ENCODE peak calls at places on chromosomes 12 and 14, in six cellular contexts. Q is NCI-H345, Y is EH, H is HFFc6, Z is skeletal muscle cell, F is mesenteric fat pad. A is an unnamed sample.

GRCh38 chr12:53225635-53226424 is 6.2 kb downstream of the RARG start:
- DNase-seq in Z (no peak), Y (no peak), H (no peak), F (no peak), Q (no peak), A (no peak)

GRCh38 chr12:93514853-93515252 is 47.5 kb downstream of the MRPL42 start:
- DNase-seq in Q (no peak), Z (peak), H (peak), F (no peak), Y (peak), A (no peak)

GRCh38 chr14:77590845-77591506 is 25.5 kb downstream of the SPTLC2 start:
- DNase-seq in Q (no peak), H (no peak), Z (no peak), Y (no peak), F (no peak), A (no peak)

GRCh38 chr14:94581127-94581999 is at the start of gene SERPINA5:
- DNase-seq in H (no peak), Z (no peak), Q (no peak), F (peak), Y (peak), A (no peak)

GRCh38 chr12:9702239-9702638 is 30.7 kb downstream of the CLECL1 start:
- DNase-seq in F (no peak), H (no peak), Q (no peak), Z (no peak), Y (no peak), A (peak)

GRCh38 chr12:115338566-115339294 is 654.8 kb upstream of the TBX3 start:
- DNase-seq in F (no peak), H (peak), Y (peak), Q (no peak), Z (no peak), A (no peak)

GRCh38 chr14:56059054-56059453 is 59.2 kb upstream of the PELI2 start:
- DNase-seq in Q (no peak), Z (no peak), Y (no peak), H (no peak), F (no peak), A (no peak)

GRCh38 chr12:5967645-5968415 is 22.8 kb upstream of the ANO2 start:
- DNase-seq in Z (no peak), F (no peak), Y (no peak), H (no peak), Q (no peak), A (no peak)

GRCh38 chr14:68736519-68736918 is 56.3 kb downstream of the ZFP36L1 start:
- DNase-seq in Q (no peak), Y (no peak), F (peak), H (no peak), Z (no peak), A (no peak)

GRCh38 chr14:35285168-35285990 is 6.8 kb upstream of the PSMA6 start:
- DNase-seq in H (peak), Z (no peak), Y (peak), Q (no peak), F (no peak), A (no peak)

GRCh38 chr14:68888025-68888850 is 90.9 kb downstream of the ACTN1 start:
- DNase-seq in Q (no peak), Y (no peak), H (no peak), F (no peak), Z (no peak), A (no peak)

GRCh38 chr14:54364555-54365415 is 32.0 kb upstream of the CDKN3 start:
- DNase-seq in Y (peak), Q (no peak), F (no peak), Z (peak), H (peak), A (no peak)

GRCh38 chr12:14577344-14577743 is 9.7 kb upstream of the PLBD1 start:
- DNase-seq in H (no peak), Q (no peak), Z (no peak), F (no peak), Y (no peak), A (no peak)

GRCh38 chr12:39441963-39442894 is 691 bp downstream of the KIF21A start:
- DNase-seq in H (peak), Y (peak), Z (no peak), Q (peak), F (no peak), A (no peak)

GRCh38 chr12:3296409-3296701 is 194.6 kb upstream of the PRMT8 start:
- DNase-seq in F (no peak), Y (no peak), H (no peak), Z (no peak), Q (no peak), A (no peak)

GRCh38 chr12:6314776-6315175 is 4.3 kb downstream of the PLEKHG6 start:
- DNase-seq in Q (no peak), Y (no peak), Z (no peak), F (no peak), H (no peak), A (no peak)

GRCh38 chr14:61838661-61839060 is 76.4 kb downstream of the SNAPC1 start:
- DNase-seq in Z (no peak), F (no peak), Y (peak), Q (no peak), H (no peak), A (no peak)

GRCh38 chr14:37482428-37482827 is 112.6 kb downstream of the FOXA1 start:
- DNase-seq in Q (no peak), F (no peak), H (no peak), Z (no peak), Y (no peak), A (no peak)

GRCh38 chr14:89648510-89648909 is 231.5 kb upstream of the FOXN3 start:
- DNase-seq in H (no peak), Z (no peak), F (no peak), Q (no peak), Y (no peak), A (no peak)

GRCh38 chr14:71202881-71203280 is 295.6 kb downstream of the PCNX1 start:
- DNase-seq in Z (no peak), Y (peak), H (peak), Q (no peak), F (no peak), A (no peak)

GRCh38 chr12:92927055-92927435 is 2.0 kb downstream of the EEA1 start:
- DNase-seq in Q (peak), Z (no peak), F (no peak), H (peak), Y (peak), A (peak)

GRCh38 chr12:79687711-79688270 is 3.0 kb downstream of the PAWR start:
- DNase-seq in Y (peak), Z (no peak), Q (no peak), H (no peak), F (no peak), A (no peak)

GRCh38 chr14:32417956-32418552 is 89.0 kb downstream of the AKAP6 start:
- DNase-seq in Q (peak), Y (peak), F (no peak), H (peak), Z (no peak), A (no peak)

GRCh38 chr14:53879022-53879686 is 77.5 kb downstream of the BMP4 start:
- DNase-seq in F (no peak), Z (no peak), Q (no peak), Y (no peak), H (no peak), A (no peak)

GRCh38 chr12:28569698-28570411 is 379.6 kb downstream of the CCDC91 start:
- DNase-seq in F (no peak), Y (peak), Q (no peak), Z (peak), H (peak), A (no peak)

GRCh38 chr14:54348923-54349615 is 47.7 kb upstream of the CDKN3 start:
- DNase-seq in Y (no peak), Q (no peak), Z (no peak), H (no peak), F (no peak), A (no peak)

GRCh38 chr14:60974070-60974469 is 6.8 kb downstream of the TRMT5 start:
- DNase-seq in F (no peak), H (no peak), Z (no peak), Y (no peak), Q (peak), A (no peak)

GRCh38 chr12:116152268-116152667 is 125.2 kb downstream of the MED13L start:
- DNase-seq in H (peak), Y (peak), F (no peak), Q (no peak), Z (peak), A (no peak)

GRCh38 chr12:53102883-53103807 is at the start of gene SOAT2:
- DNase-seq in Y (no peak), Z (no peak), F (peak), Q (no peak), H (no peak), A (no peak)

GRCh38 chr14:104114421-104115130 is 23.8 kb upstream of the KIF26A start:
- DNase-seq in Y (no peak), Z (no peak), H (no peak), Q (no peak), F (no peak), A (no peak)

GRCh38 chr14:67441672-67442071 is 29.7 kb upstream of the PLEK2 start:
- DNase-seq in Y (no peak), F (no peak), Z (no peak), Q (no peak), H (no peak), A (no peak)

GRCh38 chr12:47965581-47965980 is 2.2 kb downstream of the TMEM106C start:
- DNase-seq in F (no peak), Q (no peak), H (no peak), Y (no peak), Z (no peak), A (no peak)

GRCh38 chr14:58072288-58073071 is 79.5 kb downstream of the ARMH4 start:
- DNase-seq in Z (peak), Y (peak), F (no peak), Q (peak), H (peak), A (no peak)

GRCh38 chr12:39368096-39368495 is 74.8 kb downstream of the KIF21A start:
- DNase-seq in H (no peak), F (no peak), Y (peak), Z (no peak), Q (no peak), A (no peak)

GRCh38 chr12:87756111-87756510 is 273.1 kb downstream of the C12orf50 start:
- DNase-seq in Z (peak), Q (no peak), Y (peak), F (no peak), H (no peak), A (no peak)

GRCh38 chr12:82458101-82458500 is 99.8 kb downstream of the METTL25 start:
- DNase-seq in F (no peak), Y (no peak), H (no peak), Z (no peak), Q (no peak), A (no peak)

GRCh38 chr12:96157427-96157826 is 36.7 kb upstream of the ELK3 start:
- DNase-seq in Z (no peak), F (no peak), Q (no peak), H (no peak), Y (no peak), A (no peak)

GRCh38 chr14:64549805-64550538 is at the start of gene PPP1R36:
- DNase-seq in Y (peak), Q (peak), F (no peak), H (no peak), Z (no peak), A (no peak)

GRCh38 chr12:57216931-57217871 is 607 bp downstream of the NXPH4 start:
- DNase-seq in H (peak), F (no peak), Z (no peak), Q (peak), Y (peak), A (no peak)

GRCh38 chr12:52003591-52003990 is 3.2 kb upstream of the TAMALIN start:
- DNase-seq in Q (no peak), H (no peak), Y (no peak), F (no peak), Z (no peak), A (no peak)